ENCODE peak calls at places on chromosome 19, in five cellular contexts. S is body of pancreas; X is stimulated activated CD4-positive, alpha-beta T cell treated with anti-CD3 and anti-CD28 coated beads, Interleukin-12 subunit alpha, Interleukin-12 subunit beta, amount 100 ng/mL, for 4 hours; U is CD8-positive, alpha-beta T cell; R is HS-27A. M is an unnamed sample.

GRCh38 chr19:18996351-18996750 is 37.0 kb downstream of the SUGP2 start:
- DNase-seq in S (no peak), X (no peak), U (no peak), R (no peak), M (no peak)

GRCh38 chr19:51339313-51339686 is 2.6 kb downstream of the VSIG10L start:
- DNase-seq in S (no peak), X (no peak), U (no peak), R (no peak), M (no peak)

GRCh38 chr19:3175761-3176714 is 2.5 kb upstream of the S1PR4 start:
- DNase-seq in S (peak), X (no peak), U (peak), R (no peak), M (no peak)

GRCh38 chr19:14768001-14768400 is 10.4 kb downstream of the ADGRE2 start:
- DNase-seq in S (no peak), X (no peak), U (no peak), R (no peak), M (no peak)

GRCh38 chr19:46716013-46716671 is 772 bp downstream of the PRKD2 start:
- DNase-seq in S (peak), X (no peak), U (no peak), R (no peak), M (peak)

GRCh38 chr19:7515471-7516226 is at the start of gene ZNF358:
- DNase-seq in S (peak), X (peak), U (no peak), R (no peak), M (peak)

GRCh38 chr19:35845215-35846037 is 6.9 kb downstream of the NPHS1 start:
- DNase-seq in S (peak), X (no peak), U (no peak), R (no peak), M (no peak)

GRCh38 chr19:17205237-17206140 is 9.7 kb upstream of the USE1 start:
- DNase-seq in S (peak), X (peak), U (peak), R (no peak), M (peak)

GRCh38 chr19:17234911-17235617 is 9.0 kb downstream of the OCEL1 start:
- DNase-seq in S (peak), X (peak), U (peak), R (no peak), M (no peak)

GRCh38 chr19:32895384-32895783 is 25.8 kb upstream of the SLC7A9 start:
- DNase-seq in S (no peak), X (no peak), U (no peak), R (no peak), M (no peak)

GRCh38 chr19:4454952-4455738 is 2.4 kb downstream of the UBXN6 start:
- DNase-seq in S (no peak), X (no peak), U (no peak), R (no peak), M (peak)

GRCh38 chr19:48613852-48614435 is 932 bp downstream of the FAM83E start:
- DNase-seq in S (no peak), X (no peak), U (no peak), R (no peak), M (no peak)

GRCh38 chr19:8017808-8018207 is 12.4 kb upstream of the ELAVL1 start:
- DNase-seq in S (no peak), X (no peak), U (peak), R (no peak), M (no peak)

GRCh38 chr19:870963-871401 is 11.5 kb downstream of the CFD start:
- DNase-seq in S (peak), X (no peak), U (no peak), R (no peak), M (no peak)

GRCh38 chr19:10289167-10289835 is 451 bp upstream of the ICAM5 start:
- DNase-seq in S (no peak), X (peak), U (peak), R (peak), M (peak)

GRCh38 chr19:33638167-33639033 is 16.6 kb downstream of the CHST8 start:
- DNase-seq in S (no peak), X (no peak), U (no peak), R (no peak), M (no peak)

GRCh38 chr19:13037161-13037560 is 41.9 kb downstream of the NFIX start:
- DNase-seq in S (no peak), X (no peak), U (no peak), R (no peak), M (peak)

GRCh38 chr19:31071157-31071855 is 277.9 kb downstream of the TSHZ3 start:
- DNase-seq in S (no peak), X (no peak), U (no peak), R (no peak), M (no peak)

M was measured in hepatic stellate cell.